ENCODE peak calls at places on chromosomes 11 and 22, in five cellular contexts. O is non-pigmented ciliary epithelial cell, I is stromal cell of bone marrow, R is naive B cell, H is nephron progenitor cell. L is an unnamed sample.

GRCh38 chr22:21028277-21029251 is 3.8 kb downstream of the SLC7A4 start:
- DNase-seq in H (no peak), I (no peak), O (no peak), R (no peak), L (no peak)

GRCh38 chr11:22192642-22193347 is at the start of gene ANO5:
- DNase-seq in O (no peak), H (peak; percentile 86), R (no peak), I (no peak), L (no peak)

GRCh38 chr22:32801001-32801435 is 487 bp upstream of the TIMP3 start:
- DNase-seq in R (no peak), I (no peak), O (no peak), H (no peak), L (no peak)

GRCh38 chr11:70525466-70525865 is 127.1 kb downstream of the CTTN start:
- DNase-seq in I (no peak), R (no peak), H (no peak), O (no peak), L (no peak)

GRCh38 chr11:848380-848931 is 5.8 kb downstream of the TSPAN4 start:
- DNase-seq in R (peak; percentile 65), I (no peak), O (no peak), H (peak; percentile 68), L (no peak)

GRCh38 chr11:96054870-96055705 is 131.2 kb upstream of the MTMR2 start:
- DNase-seq in O (no peak), R (no peak), H (no peak), I (no peak), L (no peak)

GRCh38 chr11:1072116-1072820 is 2.4 kb upstream of the MUC2 start:
- DNase-seq in R (no peak), H (no peak), I (no peak), O (no peak), L (no peak)

GRCh38 chr11:134418119-134418840 is 6.2 kb upstream of the B3GAT1 start:
- DNase-seq in H (peak; percentile 67), O (no peak), I (no peak), R (no peak), L (no peak)

GRCh38 chr11:117930668-117931330 is 1.6 kb upstream of the TMPRSS13 start:
- DNase-seq in H (no peak), R (no peak), I (no peak), O (no peak), L (no peak)

GRCh38 chr11:23226331-23226909 is 366.1 kb upstream of the CCDC179 start:
- DNase-seq in R (no peak), H (no peak), O (no peak), I (no peak), L (peak; percentile 61)

GRCh38 chr11:3609416-3610265 is 32.2 kb downstream of the ART5 start:
- DNase-seq in R (peak; percentile 11), O (peak; percentile 8), H (peak; percentile 32), I (peak; percentile 13), L (peak; percentile 9)

GRCh38 chr11:64969209-64969608 is 2.7 kb downstream of the MAJIN start:
- DNase-seq in H (no peak), R (no peak), I (no peak), O (no peak), L (peak; percentile 5)

GRCh38 chr22:49568751-49569285 is 258.9 kb downstream of the BRD1 start:
- DNase-seq in H (no peak), I (no peak), O (no peak), R (no peak), L (no peak)

GRCh38 chr11:1513326-1514296 is 27.0 kb upstream of the MOB2 start:
- DNase-seq in R (no peak), I (no peak), O (no peak), H (no peak), L (no peak)

GRCh38 chr11:26194871-26195270 is 137.1 kb upstream of the ANO3 start:
- DNase-seq in I (no peak), R (no peak), H (no peak), O (no peak), L (no peak)

GRCh38 chr11:765025-765801 is 12.1 kb downstream of the GATD1 start:
- DNase-seq in R (peak; percentile 55), I (no peak), H (peak; percentile 65), O (no peak), L (no peak)

GRCh38 chr11:120608760-120609211 is 97.2 kb downstream of the GRIK4 start:
- DNase-seq in O (no peak), R (no peak), I (peak; percentile 70), H (no peak), L (peak; percentile 32)

L was measured in GM04504.